ENCODE peak calls at places on chromosomes 13 and 19, in six cellular contexts. One of them, this sample, is unnamed.

GRCh38 chr13:104949840-104950805 is 1585.3 kb downstream of the EFNB2 start:
- DNase-seq in IMR-90: no peak
- DNase-seq in mesenchymal stem cell: peak; percentile 2
- DNase-seq in H9: no peak
- DNase-seq in H1: no peak
- DNase-seq in neuronal stem cell: no peak
- DNase-seq in this sample: no peak

GRCh38 chr19:18364826-18365528 is 21.0 kb upstream of the GDF15 start:
- DNase-seq in IMR-90: peak; percentile 100
- DNase-seq in H1: no peak
- DNase-seq in neuronal stem cell: no peak
- DNase-seq in mesenchymal stem cell: peak; percentile 100
- DNase-seq in H9: no peak
- DNase-seq in this sample: peak; percentile 99

GRCh38 chr13:102873653-102874052 is 27.8 kb downstream of the ERCC5 start:
- DNase-seq in neuronal stem cell: no peak
- DNase-seq in IMR-90: no peak
- DNase-seq in H9: no peak
- DNase-seq in H1: no peak
- DNase-seq in mesenchymal stem cell: peak; percentile 36
- DNase-seq in this sample: no peak

GRCh38 chr13:46507978-46508377 is 45.0 kb upstream of the LRCH1 start:
- DNase-seq in H9: no peak
- DNase-seq in neuronal stem cell: no peak
- DNase-seq in IMR-90: no peak
- DNase-seq in H1: no peak
- DNase-seq in mesenchymal stem cell: peak; percentile 17
- DNase-seq in this sample: no peak

GRCh38 chr19:33404506-33404905 is 31.0 kb downstream of the CEBPG start:
- DNase-seq in H9: no peak
- DNase-seq in IMR-90: no peak
- DNase-seq in neuronal stem cell: no peak
- DNase-seq in H1: no peak
- DNase-seq in mesenchymal stem cell: no peak
- DNase-seq in this sample: no peak

GRCh38 chr19:29717051-29717450 is 2.0 kb upstream of the C19orf12 start:
- DNase-seq in H9: no peak
- DNase-seq in neuronal stem cell: no peak
- DNase-seq in mesenchymal stem cell: no peak
- DNase-seq in IMR-90: no peak
- DNase-seq in H1: no peak
- DNase-seq in this sample: no peak

GRCh38 chr13:94028234-94029145 is 451.0 kb downstream of the DCT start:
- DNase-seq in neuronal stem cell: no peak
- DNase-seq in mesenchymal stem cell: peak; percentile 45
- DNase-seq in H9: no peak
- DNase-seq in IMR-90: no peak
- DNase-seq in H1: no peak
- DNase-seq in this sample: no peak

GRCh38 chr19:52689804-52690394 is 44.9 kb downstream of the ZNF611 start:
- DNase-seq in mesenchymal stem cell: no peak
- DNase-seq in H1: no peak
- DNase-seq in neuronal stem cell: no peak
- DNase-seq in IMR-90: no peak
- DNase-seq in H9: peak; percentile 45
- DNase-seq in this sample: peak; percentile 40

GRCh38 chr19:54630784-54631183 is 500 bp downstream of the LILRB1 start:
- DNase-seq in mesenchymal stem cell: no peak
- DNase-seq in neuronal stem cell: no peak
- DNase-seq in H1: no peak
- DNase-seq in IMR-90: no peak
- DNase-seq in H9: no peak
- DNase-seq in this sample: no peak

GRCh38 chr13:78603240-78603947 is at the start of gene POU4F1:
- DNase-seq in IMR-90: peak; percentile 11
- DNase-seq in H9: peak; percentile 93
- DNase-seq in mesenchymal stem cell: no peak
- DNase-seq in neuronal stem cell: peak; percentile 81
- DNase-seq in H1: no peak
- DNase-seq in this sample: peak; percentile 88

GRCh38 chr19:8146877-8147575 is 2.4 kb downstream of the FBN3 start:
- DNase-seq in IMR-90: no peak
- DNase-seq in H9: no peak
- DNase-seq in neuronal stem cell: no peak
- DNase-seq in H1: no peak
- DNase-seq in mesenchymal stem cell: no peak
- DNase-seq in this sample: no peak

GRCh38 chr19:32662186-32662585 is 12.8 kb downstream of the ANKRD27 start:
- DNase-seq in neuronal stem cell: no peak
- DNase-seq in mesenchymal stem cell: peak; percentile 21
- DNase-seq in IMR-90: peak; percentile 58
- DNase-seq in H9: no peak
- DNase-seq in H1: no peak
- DNase-seq in this sample: no peak

GRCh38 chr19:1907563-1908363 is 2.6 kb downstream of the ADAT3 start:
- DNase-seq in IMR-90: no peak
- DNase-seq in neuronal stem cell: no peak
- DNase-seq in mesenchymal stem cell: no peak
- DNase-seq in H1: no peak
- DNase-seq in H9: no peak
- DNase-seq in this sample: no peak

GRCh38 chr13:31793246-31793645 is 53.9 kb downstream of the RXFP2 start:
- DNase-seq in H9: no peak
- DNase-seq in IMR-90: peak; percentile 66
- DNase-seq in H1: no peak
- DNase-seq in neuronal stem cell: no peak
- DNase-seq in mesenchymal stem cell: no peak
- DNase-seq in this sample: no peak

GRCh38 chr13:97018029-97018819 is 23.9 kb upstream of the OXGR1 start:
- DNase-seq in H1: no peak
- DNase-seq in mesenchymal stem cell: peak; percentile 71
- DNase-seq in IMR-90: peak; percentile 61
- DNase-seq in neuronal stem cell: no peak
- DNase-seq in H9: peak; percentile 51
- DNase-seq in this sample: peak; percentile 91

DNA sequence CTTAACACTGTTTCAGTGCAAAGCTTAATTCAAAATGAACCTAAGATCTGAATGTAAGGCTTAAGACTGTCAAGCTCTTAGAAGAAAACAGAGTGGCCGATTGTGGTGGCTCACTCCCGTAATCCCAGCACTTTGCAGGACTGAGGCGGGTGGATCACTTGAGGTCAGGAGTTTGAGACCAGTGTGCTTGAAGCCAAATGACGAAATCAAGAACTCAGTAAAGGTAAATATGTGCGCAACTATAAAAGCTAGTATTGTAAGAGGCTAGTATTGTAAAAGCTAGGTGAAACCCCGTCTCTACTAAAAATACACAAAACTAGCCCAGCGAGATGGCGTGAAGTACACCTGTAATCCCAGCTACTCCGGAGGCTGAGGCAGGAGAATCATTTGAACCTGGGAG is 12.7 kb downstream of the ATP4B start:
- DNase-seq in mesenchymal stem cell: no peak
- DNase-seq in IMR-90: no peak
- DNase-seq in H1: no peak
- DNase-seq in neuronal stem cell: no peak
- DNase-seq in H9: no peak
- DNase-seq in this sample: no peak
- H2BK15ac ChIP-seq in mesenchymal stem cell: no peak overlapping the region
- H2BK15ac ChIP-seq in IMR-90: no peak overlapping the region
- H2BK15ac ChIP-seq in H1: no peak overlapping the region
- H2BK15ac ChIP-seq in neuronal stem cell: no peak overlapping the region
- H2BK15ac ChIP-seq in H9: no peak overlapping the region
- H2BK15ac ChIP-seq in this sample: no peak overlapping the region

GRCh38 chr19:13066933-13067831 is 35.5 kb downstream of the LYL1 start:
- DNase-seq in neuronal stem cell: no peak
- DNase-seq in IMR-90: no peak
- DNase-seq in H9: no peak
- DNase-seq in mesenchymal stem cell: no peak
- DNase-seq in H1: no peak
- DNase-seq in this sample: no peak

GRCh38 chr19:13068064-13068807 is 34.4 kb downstream of the LYL1 start:
- DNase-seq in H1: no peak
- DNase-seq in mesenchymal stem cell: no peak
- DNase-seq in neuronal stem cell: no peak
- DNase-seq in H9: no peak
- DNase-seq in IMR-90: no peak
- DNase-seq in this sample: no peak

GRCh38 chr19:13064092-13064489 is 38.6 kb downstream of the LYL1 start:
- DNase-seq in IMR-90: no peak
- DNase-seq in H1: no peak
- DNase-seq in neuronal stem cell: no peak
- DNase-seq in mesenchymal stem cell: no peak
- DNase-seq in H9: no peak
- DNase-seq in this sample: no peak

GRCh38 chr19:13063461-13064091 is 39.1 kb downstream of the LYL1 start:
- DNase-seq in IMR-90: no peak
- DNase-seq in neuronal stem cell: no peak
- DNase-seq in H9: no peak
- DNase-seq in H1: no peak
- DNase-seq in mesenchymal stem cell: no peak
- DNase-seq in this sample: no peak

GRCh38 chr19:13066231-13066630 is 36.4 kb downstream of the LYL1 start:
- DNase-seq in H9: no peak
- DNase-seq in H1: no peak
- DNase-seq in neuronal stem cell: no peak
- DNase-seq in IMR-90: no peak
- DNase-seq in mesenchymal stem cell: no peak
- DNase-seq in this sample: no peak
- H2BK15ac ChIP-seq in H9: no peak overlapping the region
- H2BK15ac ChIP-seq in H1: no peak overlapping the region
- H2BK15ac ChIP-seq in neuronal stem cell: no peak overlapping the region
- H2BK15ac ChIP-seq in IMR-90: no peak overlapping the region
- H2BK15ac ChIP-seq in mesenchymal stem cell: no peak overlapping the region
- H2BK15ac ChIP-seq in this sample: no peak overlapping the region

GRCh38 chr19:39136225-39136940 is 10.8 kb downstream of the PAK4 start:
- DNase-seq in neuronal stem cell: no peak
- DNase-seq in H9: no peak
- DNase-seq in H1: no peak
- DNase-seq in mesenchymal stem cell: no peak
- DNase-seq in IMR-90: no peak
- DNase-seq in this sample: no peak
- H2BK15ac ChIP-seq in neuronal stem cell: no peak overlapping the region
- H2BK15ac ChIP-seq in H9: no peak overlapping the region
- H2BK15ac ChIP-seq in H1: peak overlapping the region; percentile 95
- H2BK15ac ChIP-seq in mesenchymal stem cell: no peak overlapping the region
- H2BK15ac ChIP-seq in IMR-90: no peak overlapping the region
- H2BK15ac ChIP-seq in this sample: no peak overlapping the region

GRCh38 chr13:71087006-71087405 is 780.0 kb downstream of the DACH1 start:
- DNase-seq in H9: no peak
- DNase-seq in mesenchymal stem cell: no peak
- DNase-seq in IMR-90: no peak
- DNase-seq in H1: no peak
- DNase-seq in neuronal stem cell: no peak
- DNase-seq in this sample: no peak

GRCh38 chr13:71089105-71089504 is 777.9 kb downstream of the DACH1 start:
- DNase-seq in mesenchymal stem cell: no peak
- DNase-seq in neuronal stem cell: no peak
- DNase-seq in H1: no peak
- DNase-seq in IMR-90: no peak
- DNase-seq in H9: no peak
- DNase-seq in this sample: no peak

DNA sequence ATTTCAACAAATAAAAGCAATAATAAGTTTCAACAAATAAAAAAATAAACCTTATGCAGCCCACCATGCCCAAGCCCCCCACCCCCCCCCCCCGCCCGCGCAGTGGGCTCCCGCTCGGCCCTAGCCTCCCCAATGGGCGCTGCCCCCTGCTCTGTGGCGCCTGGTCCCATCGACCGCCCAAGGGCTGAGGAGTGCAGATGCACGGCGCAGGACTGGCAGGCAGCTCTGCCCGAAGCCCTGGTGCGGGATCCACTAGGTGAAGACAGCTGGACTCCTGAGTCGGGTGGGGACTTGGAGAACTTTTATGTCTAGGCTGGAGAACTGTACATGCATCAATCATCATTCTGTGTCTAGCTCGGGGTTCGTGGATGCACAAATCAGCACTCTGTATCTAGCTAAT is 779.6 kb downstream of the DACH1 start:
- DNase-seq in H1: no peak
- DNase-seq in mesenchymal stem cell: no peak
- DNase-seq in IMR-90: no peak
- DNase-seq in H9: no peak
- DNase-seq in neuronal stem cell: no peak
- DNase-seq in this sample: no peak
- H2BK15ac ChIP-seq in H1: no peak overlapping the region
- H2BK15ac ChIP-seq in mesenchymal stem cell: no peak overlapping the region
- H2BK15ac ChIP-seq in IMR-90: no peak overlapping the region
- H2BK15ac ChIP-seq in H9: no peak overlapping the region
- H2BK15ac ChIP-seq in neuronal stem cell: no peak overlapping the region
- H2BK15ac ChIP-seq in this sample: no peak overlapping the region

GRCh38 chr13:99203601-99204579 is 3.2 kb downstream of the UBAC2 start:
- DNase-seq in mesenchymal stem cell: no peak
- DNase-seq in IMR-90: no peak
- DNase-seq in H1: no peak
- DNase-seq in H9: no peak
- DNase-seq in neuronal stem cell: no peak
- DNase-seq in this sample: no peak
- H2BK15ac ChIP-seq in mesenchymal stem cell: no peak overlapping the region
- H2BK15ac ChIP-seq in IMR-90: no peak overlapping the region
- H2BK15ac ChIP-seq in H1: no peak overlapping the region
- H2BK15ac ChIP-seq in H9: no peak overlapping the region
- H2BK15ac ChIP-seq in neuronal stem cell: no peak overlapping the region
- H2BK15ac ChIP-seq in this sample: no peak overlapping the region